ENCODE peak calls at places on chromosomes 7 and 10, in six cellular contexts. J is NCI-H1436, V is A549, I is hippocampal formation, P is GM06990, Y is PC-9. L is an unnamed sample.

GRCh38 chr7:131157530-131158243 is 170.0 kb upstream of the MKLN1 start:
- DNase-seq in J (no peak), V (no peak), I (no peak), P (no peak), Y (no peak), L (peak; percentile 18)

GRCh38 chr10:60914676-60915075 is 29.3 kb downstream of the RHOBTB1 start:
- DNase-seq in J (no peak), V (no peak), I (no peak), P (no peak), Y (no peak), L (peak; percentile 76)

GRCh38 chr10:8378198-8378983 is 323.9 kb downstream of the GATA3 start:
- DNase-seq in J (no peak), V (no peak), I (no peak), P (no peak), Y (no peak), L (no peak)

GRCh38 chr10:43229208-43230061 is 37.4 kb downstream of the RASGEF1A start:
- DNase-seq in J (no peak), V (peak; percentile 55), I (no peak), P (no peak), Y (peak; percentile 47), L (peak; percentile 10)

GRCh38 chr10:116973371-116973905 is 31.5 kb downstream of the SHTN1 start:
- DNase-seq in J (no peak), V (no peak), I (no peak), P (no peak), Y (no peak), L (no peak)

GRCh38 chr7:101559586-101559985 is 69.5 kb downstream of the MYL10 start:
- DNase-seq in J (no peak), V (no peak), I (no peak), P (no peak), Y (no peak), L (no peak)

GRCh38 chr7:155486783-155487508 is 29.0 kb downstream of the EN2 start:
- DNase-seq in J (no peak), V (no peak), I (no peak), P (no peak), Y (no peak), L (no peak)

GRCh38 chr7:23422904-23423303 is 47.4 kb downstream of the IGF2BP3 start:
- DNase-seq in J (no peak), V (no peak), I (no peak), P (no peak), Y (no peak), L (no peak)

GRCh38 chr7:115630049-115630448 is 400.5 kb downstream of the TFEC start:
- DNase-seq in J (no peak), V (no peak), I (no peak), P (no peak), Y (no peak), L (no peak)

GRCh38 chr7:5679741-5680473 is 101.6 kb downstream of the RNF216 start:
- DNase-seq in J (no peak), V (no peak), I (peak; percentile 57), P (peak; percentile 74), Y (no peak), L (no peak)

GRCh38 chr7:134875867-134876266 is 96.4 kb downstream of the CALD1 start:
- DNase-seq in J (no peak), V (no peak), I (no peak), P (no peak), Y (no peak), L (no peak)

GRCh38 chr10:29649561-29650551 is 15.1 kb upstream of the SVIL start:
- DNase-seq in J (no peak), V (no peak), I (no peak), P (no peak), Y (no peak), L (no peak)

GRCh38 chr7:70271617-70272081 is 673.4 kb downstream of the AUTS2 start:
- DNase-seq in J (no peak), V (no peak), I (no peak), P (no peak), Y (no peak), L (no peak)

GRCh38 chr7:152435384-152436278 is at the start of gene KMT2C:
- DNase-seq in J (peak; percentile 60), V (no peak), I (peak; percentile 72), P (peak; percentile 64), Y (peak; percentile 59), L (peak; percentile 59)